ENCODE peak calls at places on chromosomes 12 and 14, in four cellular contexts. One of them, this sample, is unnamed.

GRCh38 chr12:2980630-2981029 is 21.4 kb downstream of the TEAD4 start:
- DNase-seq in sigmoid colon: no peak
- DNase-seq in CD4-positive, CD25-positive, alpha-beta regulatory T cell: no peak
- DNase-seq in fibroblast of lung: no peak
- DNase-seq in this sample: no peak

GRCh38 chr14:74793506-74794155 is 30.5 kb downstream of the YLPM1 start:
- DNase-seq in sigmoid colon: no peak
- DNase-seq in CD4-positive, CD25-positive, alpha-beta regulatory T cell: peak
- DNase-seq in fibroblast of lung: no peak
- DNase-seq in this sample: no peak

GRCh38 chr14:52112336-52113018 is 43.6 kb upstream of the NID2 start:
- DNase-seq in sigmoid colon: no peak
- DNase-seq in CD4-positive, CD25-positive, alpha-beta regulatory T cell: no peak
- DNase-seq in fibroblast of lung: peak
- DNase-seq in this sample: no peak

GRCh38 chr12:55707841-55708694 is at the start of gene ITGA7:
- DNase-seq in sigmoid colon: peak
- DNase-seq in CD4-positive, CD25-positive, alpha-beta regulatory T cell: peak
- DNase-seq in fibroblast of lung: no peak
- DNase-seq in this sample: peak

GRCh38 chr12:2844786-2845185 is 10.0 kb upstream of the NRIP2 start:
- DNase-seq in sigmoid colon: no peak
- DNase-seq in CD4-positive, CD25-positive, alpha-beta regulatory T cell: no peak
- DNase-seq in fibroblast of lung: no peak
- DNase-seq in this sample: no peak

GRCh38 chr12:29455087-29455486 is 42.4 kb downstream of the OVCH1 start:
- DNase-seq in sigmoid colon: no peak
- DNase-seq in CD4-positive, CD25-positive, alpha-beta regulatory T cell: no peak
- DNase-seq in fibroblast of lung: no peak
- DNase-seq in this sample: peak

GRCh38 chr14:92692822-92693226 is 55.6 kb downstream of the LGMN start:
- DNase-seq in sigmoid colon: peak
- DNase-seq in CD4-positive, CD25-positive, alpha-beta regulatory T cell: peak
- DNase-seq in fibroblast of lung: no peak
- DNase-seq in this sample: no peak

GRCh38 chr14:34665785-34666425 is 36.0 kb upstream of the SNX6 start:
- DNase-seq in sigmoid colon: no peak
- DNase-seq in CD4-positive, CD25-positive, alpha-beta regulatory T cell: peak
- DNase-seq in fibroblast of lung: peak
- DNase-seq in this sample: no peak

GRCh38 chr12:26746315-26746714 is 86.7 kb downstream of the ITPR2 start:
- DNase-seq in sigmoid colon: no peak
- DNase-seq in CD4-positive, CD25-positive, alpha-beta regulatory T cell: no peak
- DNase-seq in fibroblast of lung: peak
- DNase-seq in this sample: no peak

GRCh38 chr14:75979641-75980422 is 2.0 kb downstream of the TGFB3 start:
- DNase-seq in sigmoid colon: peak
- DNase-seq in CD4-positive, CD25-positive, alpha-beta regulatory T cell: no peak
- DNase-seq in fibroblast of lung: no peak
- DNase-seq in this sample: peak

GRCh38 chr14:75980856-75981255 is 939 bp downstream of the TGFB3 start:
- DNase-seq in sigmoid colon: peak
- DNase-seq in CD4-positive, CD25-positive, alpha-beta regulatory T cell: no peak
- DNase-seq in fibroblast of lung: peak
- DNase-seq in this sample: no peak

GRCh38 chr14:75978249-75978731 is 3.5 kb downstream of the TGFB3 start:
- DNase-seq in sigmoid colon: peak
- DNase-seq in CD4-positive, CD25-positive, alpha-beta regulatory T cell: peak
- DNase-seq in fibroblast of lung: no peak
- DNase-seq in this sample: no peak

GRCh38 chr14:75977544-75977943 is 4.3 kb downstream of the TGFB3 start:
- DNase-seq in sigmoid colon: no peak
- DNase-seq in CD4-positive, CD25-positive, alpha-beta regulatory T cell: no peak
- DNase-seq in fibroblast of lung: no peak
- DNase-seq in this sample: no peak

GRCh38 chr14:75979071-75979571 is 2.7 kb downstream of the TGFB3 start:
- DNase-seq in sigmoid colon: peak
- DNase-seq in CD4-positive, CD25-positive, alpha-beta regulatory T cell: no peak
- DNase-seq in fibroblast of lung: peak
- DNase-seq in this sample: no peak
- H3K27ac ChIP-seq in sigmoid colon: peak
- H3K27ac ChIP-seq in CD4-positive, CD25-positive, alpha-beta regulatory T cell: no peak
- H3K27ac ChIP-seq in fibroblast of lung: no peak
- H3K27ac ChIP-seq in this sample: peak

DNA sequence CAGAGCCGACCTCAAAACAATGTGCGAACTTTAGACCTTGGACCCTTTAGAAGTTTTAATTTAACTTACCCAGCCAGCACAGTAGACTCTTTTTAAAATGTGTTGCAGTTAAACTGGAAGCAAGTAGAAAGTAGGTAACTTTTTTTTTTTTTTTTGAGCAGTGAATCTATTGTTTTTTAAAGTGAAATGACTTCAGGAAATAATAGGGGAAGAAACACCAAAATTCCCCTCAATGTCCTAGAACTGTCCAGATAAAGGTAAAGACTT is 1.1 kb upstream of the ATXN2 start:
- DNase-seq in sigmoid colon: no peak
- DNase-seq in CD4-positive, CD25-positive, alpha-beta regulatory T cell: no peak
- DNase-seq in fibroblast of lung: no peak
- DNase-seq in this sample: no peak
- H3K27ac ChIP-seq in sigmoid colon: peak
- H3K27ac ChIP-seq in CD4-positive, CD25-positive, alpha-beta regulatory T cell: peak
- H3K27ac ChIP-seq in fibroblast of lung: peak
- H3K27ac ChIP-seq in this sample: no peak

DNA sequence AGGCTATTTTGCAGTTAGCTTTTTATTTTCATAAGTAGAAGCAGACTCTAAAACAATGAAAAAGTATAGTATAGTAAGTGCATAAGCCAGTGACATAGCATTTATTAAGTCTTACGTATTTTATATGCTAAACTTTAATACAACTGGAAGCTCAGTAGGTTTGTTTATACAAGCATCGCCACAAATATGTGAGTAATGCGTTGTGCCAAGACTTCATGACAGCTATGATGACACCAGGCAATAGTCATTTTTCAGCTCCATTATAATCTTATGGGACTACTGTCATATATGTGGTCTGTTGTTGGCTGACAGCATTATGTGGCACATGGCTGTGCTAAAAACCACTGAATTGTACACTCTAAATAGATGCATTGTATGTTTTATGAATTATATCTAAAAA is 40.3 kb downstream of the SLC38A2 start:
- DNase-seq in sigmoid colon: no peak
- DNase-seq in CD4-positive, CD25-positive, alpha-beta regulatory T cell: no peak
- DNase-seq in fibroblast of lung: peak
- DNase-seq in this sample: no peak
- H3K27ac ChIP-seq in sigmoid colon: no peak
- H3K27ac ChIP-seq in CD4-positive, CD25-positive, alpha-beta regulatory T cell: no peak
- H3K27ac ChIP-seq in fibroblast of lung: no peak
- H3K27ac ChIP-seq in this sample: no peak

GRCh38 chr14:60253649-60254048 is 4.6 kb downstream of the PPM1A start:
- DNase-seq in sigmoid colon: no peak
- DNase-seq in CD4-positive, CD25-positive, alpha-beta regulatory T cell: no peak
- DNase-seq in fibroblast of lung: no peak
- DNase-seq in this sample: no peak

GRCh38 chr14:60252630-60253029 is 3.6 kb downstream of the PPM1A start:
- DNase-seq in sigmoid colon: no peak
- DNase-seq in CD4-positive, CD25-positive, alpha-beta regulatory T cell: no peak
- DNase-seq in fibroblast of lung: no peak
- DNase-seq in this sample: no peak

GRCh38 chr14:60249321-60250251 is 565 bp downstream of the PPM1A start:
- DNase-seq in sigmoid colon: peak
- DNase-seq in CD4-positive, CD25-positive, alpha-beta regulatory T cell: peak
- DNase-seq in fibroblast of lung: peak
- DNase-seq in this sample: peak

GRCh38 chr14:60250318-60251035 is 1.5 kb downstream of the PPM1A start:
- DNase-seq in sigmoid colon: no peak
- DNase-seq in CD4-positive, CD25-positive, alpha-beta regulatory T cell: no peak
- DNase-seq in fibroblast of lung: peak
- DNase-seq in this sample: no peak

DNA sequence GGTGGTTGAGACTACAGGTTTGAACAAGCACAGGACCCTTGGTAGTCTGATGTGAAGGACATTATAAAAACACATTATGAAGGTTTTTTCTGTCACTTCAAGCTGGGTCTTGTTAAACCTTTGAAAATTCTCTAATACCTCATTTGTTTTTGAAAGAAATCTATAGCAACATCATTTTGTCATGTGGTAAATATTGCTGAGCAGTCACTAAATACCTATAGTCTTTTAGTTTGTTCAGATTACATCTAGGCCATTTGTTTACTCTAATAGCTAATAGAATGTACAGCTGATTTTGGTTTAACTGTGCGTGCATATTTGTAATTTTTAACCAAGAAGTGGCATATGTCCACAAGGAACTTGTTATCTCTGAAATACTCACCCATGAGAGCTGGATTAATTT is 2.9 kb downstream of the PPM1A start:
- DNase-seq in sigmoid colon: no peak
- DNase-seq in CD4-positive, CD25-positive, alpha-beta regulatory T cell: no peak
- DNase-seq in fibroblast of lung: no peak
- DNase-seq in this sample: no peak
- H3K27ac ChIP-seq in sigmoid colon: no peak
- H3K27ac ChIP-seq in CD4-positive, CD25-positive, alpha-beta regulatory T cell: no peak
- H3K27ac ChIP-seq in fibroblast of lung: no peak
- H3K27ac ChIP-seq in this sample: no peak

DNA sequence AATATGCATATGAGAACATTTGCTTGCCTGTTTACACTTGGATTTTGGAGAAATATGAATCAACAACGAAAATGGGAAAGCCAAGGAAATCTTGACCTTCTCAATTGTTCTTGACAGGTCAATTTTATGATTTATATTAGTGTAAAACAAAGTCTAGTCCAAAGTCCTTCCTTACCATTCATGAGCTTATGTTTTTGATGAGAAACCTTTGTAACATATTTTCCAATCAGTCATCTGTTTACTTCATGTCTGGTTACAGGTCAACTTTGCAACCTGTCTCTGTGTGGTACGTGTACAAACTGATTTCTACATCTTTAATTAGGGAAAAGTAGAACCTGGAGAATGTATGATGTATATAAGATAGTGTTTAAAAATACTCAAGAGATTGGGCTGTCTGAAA is 110.2 kb upstream of the PTPRB start:
- DNase-seq in sigmoid colon: no peak
- DNase-seq in CD4-positive, CD25-positive, alpha-beta regulatory T cell: no peak
- DNase-seq in fibroblast of lung: no peak
- DNase-seq in this sample: no peak
- H3K27ac ChIP-seq in sigmoid colon: no peak
- H3K27ac ChIP-seq in CD4-positive, CD25-positive, alpha-beta regulatory T cell: no peak
- H3K27ac ChIP-seq in fibroblast of lung: no peak
- H3K27ac ChIP-seq in this sample: no peak

GRCh38 chr12:112977139-112977538 is 1.2 kb upstream of the OAS2 start:
- DNase-seq in sigmoid colon: no peak
- DNase-seq in CD4-positive, CD25-positive, alpha-beta regulatory T cell: no peak
- DNase-seq in fibroblast of lung: no peak
- DNase-seq in this sample: no peak
- H3K27ac ChIP-seq in sigmoid colon: no peak
- H3K27ac ChIP-seq in CD4-positive, CD25-positive, alpha-beta regulatory T cell: peak
- H3K27ac ChIP-seq in fibroblast of lung: no peak
- H3K27ac ChIP-seq in this sample: no peak